ENCODE peak calls at places on chromosomes 11 and 22, in six cellular contexts. Y, J, U, D, W and C are unnamed samples.

GRCh38 chr11:128956401-128957203 is 13.9 kb upstream of the TP53AIP1 start:
- DNase-seq in U (no peak), D (peak), J (no peak), Y (peak), W (peak), C (no peak)

GRCh38 chr11:57434640-57435546 is 8.0 kb upstream of the SLC43A3 start:
- DNase-seq in W (peak), Y (no peak), J (peak), D (no peak), U (no peak), C (no peak)

GRCh38 chr22:29815580-29815979 is 22.5 kb downstream of the ASCC2 start:
- DNase-seq in D (no peak), J (no peak), Y (no peak), W (no peak), U (no peak), C (no peak)

GRCh38 chr22:20441631-20442484 is 4.2 kb upstream of the SCARF2 start:
- DNase-seq in U (no peak), D (no peak), Y (no peak), J (no peak), W (peak), C (no peak)

GRCh38 chr11:77668760-77669159 is 31.2 kb upstream of the CLNS1A start:
- DNase-seq in J (no peak), D (no peak), Y (no peak), W (no peak), U (no peak), C (no peak)

GRCh38 chr22:22848364-22848866 is 39.2 kb upstream of the IGLL5 start:
- DNase-seq in U (no peak), J (peak), D (peak), W (peak), Y (peak), C (peak)

GRCh38 chr11:43756575-43756974 is 76.0 kb downstream of the HSD17B12 start:
- DNase-seq in J (no peak), U (no peak), Y (no peak), W (no peak), D (no peak), C (no peak)

GRCh38 chr11:70029831-70030811 is 48.0 kb upstream of the ANO1 start:
- DNase-seq in U (no peak), J (no peak), D (no peak), Y (no peak), W (no peak), C (peak)

GRCh38 chr22:19292262-19293230 is 1.0 kb upstream of the CLTCL1 start:
- DNase-seq in W (peak), Y (no peak), J (peak), U (no peak), D (peak), C (no peak)

GRCh38 chr11:29161216-29161615 is 855.6 kb downstream of the KCNA4 start:
- DNase-seq in J (no peak), U (no peak), W (no peak), Y (no peak), D (no peak), C (no peak)

GRCh38 chr22:46815896-46816721 is 53.7 kb downstream of the TBC1D22A start:
- DNase-seq in Y (no peak), W (peak), J (no peak), U (no peak), D (no peak), C (no peak)

GRCh38 chr11:848380-848931 is 5.8 kb downstream of the TSPAN4 start:
- DNase-seq in J (no peak), U (no peak), D (peak), Y (peak), W (peak), C (peak)

GRCh38 chr11:87743002-87743401 is 432.2 kb downstream of the RAB38 start:
- DNase-seq in D (no peak), Y (no peak), W (no peak), J (no peak), U (no peak), C (no peak)

GRCh38 chr22:47443836-47444745 is 681.6 kb downstream of the TBC1D22A start:
- DNase-seq in J (no peak), U (no peak), Y (no peak), W (no peak), D (no peak), C (no peak)

GRCh38 chr11:17718510-17718962 is 835 bp upstream of the MYOD1 start:
- DNase-seq in D (no peak), U (no peak), J (no peak), Y (no peak), W (no peak), C (no peak)

GRCh38 chr11:110356769-110357671 is 60.6 kb upstream of the RDX start:
- DNase-seq in D (no peak), Y (no peak), W (peak), J (no peak), U (no peak), C (no peak)

GRCh38 chr22:20777420-20778177 is 3.7 kb downstream of the SERPIND1 start:
- DNase-seq in Y (no peak), W (peak), U (no peak), J (peak), D (no peak), C (no peak)

GRCh38 chr11:3164138-3164539 is 971 bp downstream of the OSBPL5 start:
- DNase-seq in D (no peak), J (no peak), U (peak), W (peak), Y (no peak), C (no peak)

DNA sequence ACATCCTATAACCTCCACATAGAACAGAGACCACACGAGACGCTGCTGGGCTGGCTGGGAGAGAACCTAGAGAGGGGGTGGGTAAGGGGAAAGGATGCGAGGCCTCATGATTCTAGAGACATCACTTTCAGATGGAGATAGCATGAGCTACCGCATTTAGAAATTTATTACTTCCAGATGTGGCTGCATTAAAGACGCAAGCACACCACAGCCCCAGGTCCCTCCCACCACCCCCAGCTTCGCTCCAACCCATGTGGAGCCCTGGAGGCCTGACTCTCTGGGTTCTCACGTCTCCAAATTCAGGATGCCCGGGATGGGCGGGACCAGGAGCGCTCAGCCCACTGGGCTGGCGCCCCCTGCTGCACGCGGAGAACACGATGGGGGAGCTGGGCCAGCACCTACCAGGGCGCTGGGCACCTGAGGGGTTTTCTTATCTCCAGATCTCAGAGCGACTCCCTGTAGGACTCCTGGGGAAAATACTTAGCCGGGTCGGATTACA is 13.6 kb downstream of the MRPL21 start:
- DNase-seq in W (peak), Y (no peak), U (no peak), J (no peak), D (no peak), C (peak)
- TF ChIP-seq CTCF in W (peak), Y (peak), U (no peak), J (no peak), D (peak), C (peak)

GRCh38 chr11:14418801-14419417 is 59.9 kb upstream of the RRAS2 start:
- DNase-seq in W (no peak), Y (peak), J (no peak), U (no peak), D (peak), C (no peak)

GRCh38 chr11:14422052-14422813 is 63.2 kb upstream of the RRAS2 start:
- DNase-seq in J (peak), D (no peak), Y (no peak), W (peak), U (peak), C (peak)

GRCh38 chr11:14422814-14423182 is 63.8 kb upstream of the RRAS2 start:
- DNase-seq in J (no peak), Y (no peak), U (no peak), D (no peak), W (no peak), C (no peak)

GRCh38 chr11:14417975-14418374 is 59.0 kb upstream of the RRAS2 start:
- DNase-seq in D (no peak), J (no peak), U (no peak), W (no peak), Y (no peak), C (no peak)

GRCh38 chr11:14420223-14420622 is 61.2 kb upstream of the RRAS2 start:
- DNase-seq in J (no peak), W (no peak), D (no peak), Y (no peak), U (no peak), C (no peak)
- TF ChIP-seq CTCF in J (no peak), W (no peak), D (no peak), Y (no peak), U (no peak), C (no peak)

GRCh38 chr11:90438069-90438468 is 215.2 kb upstream of the CHORDC1 start:
- DNase-seq in D (no peak), Y (no peak), W (no peak), J (no peak), U (no peak), C (no peak)

GRCh38 chr11:90434858-90435257 is 212.0 kb upstream of the CHORDC1 start:
- DNase-seq in Y (no peak), J (no peak), U (no peak), W (peak), D (no peak), C (no peak)
- TF ChIP-seq CTCF in Y (peak), J (no peak), U (no peak), W (no peak), D (no peak), C (no peak)

GRCh38 chr11:122293298-122294023 is 177.4 kb upstream of the BLID start:
- DNase-seq in W (peak), J (no peak), Y (no peak), D (no peak), U (no peak), C (no peak)
- TF ChIP-seq CTCF in W (peak), J (no peak), Y (no peak), D (peak), U (peak), C (no peak)

DNA sequence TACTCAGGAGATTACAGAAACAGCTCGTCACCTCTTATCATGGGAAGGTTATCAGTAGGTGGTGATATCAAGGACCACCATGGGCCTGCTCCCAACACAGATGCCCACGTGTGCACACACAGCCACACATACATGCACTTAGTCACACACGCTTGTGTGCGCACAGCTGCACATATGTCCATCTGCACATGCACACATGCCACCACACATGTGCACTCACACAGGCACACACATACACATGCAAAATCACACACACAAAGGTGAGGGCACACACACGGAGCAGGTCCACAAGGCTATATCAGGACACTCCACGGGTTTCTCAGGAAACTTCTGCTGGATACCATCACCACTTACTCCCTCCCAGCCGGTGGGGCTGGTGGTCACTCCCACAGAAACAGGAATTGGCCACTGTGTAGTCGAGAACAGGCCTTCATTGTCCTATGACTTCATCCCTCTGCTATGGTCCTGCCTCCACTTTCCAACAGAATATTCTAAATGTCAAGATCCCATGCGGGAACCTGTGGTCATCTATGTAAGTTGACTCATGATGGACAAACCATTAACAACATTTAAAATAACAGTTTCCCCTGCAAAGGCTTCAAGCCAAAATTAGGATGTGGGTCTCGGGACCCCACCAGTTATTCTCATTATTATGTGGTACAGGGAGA is 2.2 kb downstream of the C11orf24 start:
- DNase-seq in D (no peak), Y (no peak), W (peak), J (no peak), U (no peak), C (no peak)
- TF ChIP-seq CTCF in D (no peak), Y (no peak), W (no peak), J (no peak), U (no peak), C (no peak)

DNA sequence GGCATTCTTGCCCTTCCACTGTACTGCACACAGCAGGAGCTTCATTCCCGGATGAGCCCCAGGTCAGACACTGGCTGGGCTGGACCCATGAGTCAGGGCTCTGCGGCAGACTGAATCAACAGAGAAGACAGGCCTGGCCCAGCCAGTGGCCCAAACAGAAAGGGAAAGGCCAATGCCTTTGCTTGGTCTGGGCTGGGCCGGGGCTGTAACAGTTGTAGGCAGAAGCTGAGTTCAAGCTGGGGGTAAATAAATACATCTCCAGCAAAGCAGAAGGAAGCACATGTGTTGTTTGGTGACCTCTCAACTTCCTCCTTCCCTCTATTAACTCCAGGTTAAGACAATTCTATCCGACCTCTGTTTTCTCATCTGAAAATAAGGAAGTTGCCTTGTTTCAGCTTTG is 1.8 kb upstream of the SMIM35 start:
- DNase-seq in Y (no peak), J (no peak), W (no peak), D (no peak), U (no peak), C (no peak)
- TF ChIP-seq CTCF in Y (no peak), J (no peak), W (no peak), D (no peak), U (no peak), C (no peak)

DNA sequence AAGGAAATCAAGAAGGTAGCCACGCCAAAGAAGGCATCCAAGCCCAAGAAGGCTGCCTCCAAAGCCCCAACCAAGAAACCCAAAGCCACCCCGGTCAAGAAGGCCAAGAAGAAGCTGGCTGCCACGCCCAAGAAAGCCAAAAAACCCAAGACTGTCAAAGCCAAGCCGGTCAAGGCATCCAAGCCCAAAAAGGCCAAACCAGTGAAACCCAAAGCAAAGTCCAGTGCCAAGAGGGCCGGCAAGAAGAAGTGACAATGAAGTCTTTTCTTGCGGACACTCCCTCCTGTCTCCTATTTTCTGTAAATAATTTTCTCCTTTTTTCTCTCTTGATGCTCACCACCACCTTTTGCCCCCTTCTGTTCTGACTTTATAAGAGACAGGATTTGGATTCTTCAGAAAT is 1.9 kb upstream of the GCAT start:
- DNase-seq in U (no peak), Y (no peak), J (no peak), W (no peak), D (no peak), C (no peak)
- TF ChIP-seq CTCF in U (no peak), Y (no peak), J (no peak), W (no peak), D (no peak), C (no peak)